ENCODE peak calls at places on chromosomes 13 and 19, in seven cellular contexts. A is ascending aorta, W is SK-N-SH, R is fibroblast of lung, Z is vagina, D is lower lobe of right lung, E is left ventricle myocardium inferior. S is an unnamed sample.
A peak's percentile ranks its signal among the peaks of the same experiment; 100 is the strongest.

GRCh38 chr19:10602330-10603083 is 15.4 kb upstream of the AP1M2 start:
- DNase-seq in A (peak; percentile 31), R (peak; percentile 58), E (peak; percentile 89), W (peak; percentile 100), Z (no peak), D (peak; percentile 88), S (peak; percentile 73)

GRCh38 chr13:24511824-24512207 is 762 bp downstream of the PARP4 start:
- DNase-seq in A (no peak), E (no peak), Z (no peak), D (no peak), R (no peak), W (peak; percentile 50), S (peak; percentile 25)

GRCh38 chr13:105069106-105069505 is 1466.4 kb downstream of the EFNB2 start:
- DNase-seq in A (no peak), D (no peak), W (no peak), E (no peak), R (peak; percentile 31), Z (no peak), S (no peak)

GRCh38 chr13:64248371-64249065 is 2832.9 kb upstream of the PCDH20 start:
- DNase-seq in Z (no peak), A (no peak), D (no peak), R (no peak), E (no peak), W (no peak), S (no peak)

GRCh38 chr19:16067205-16067938 is 8.9 kb upstream of the TPM4 start:
- DNase-seq in R (peak; percentile 96), W (no peak), E (no peak), A (peak; percentile 67), D (peak; percentile 84), Z (no peak), S (peak; percentile 99)

GRCh38 chr13:100129605-100130004 is 40.7 kb downstream of the PCCA start:
- DNase-seq in R (no peak), W (no peak), D (no peak), E (no peak), Z (no peak), A (no peak), S (no peak)

GRCh38 chr19:35569281-35569781 is 5.9 kb upstream of the ATP4A start:
- DNase-seq in D (no peak), A (no peak), R (no peak), W (no peak), Z (no peak), E (no peak), S (no peak)

GRCh38 chr13:35976126-35976525 is 155.1 kb downstream of the DCLK1 start:
- DNase-seq in Z (no peak), W (no peak), D (no peak), R (no peak), A (no peak), E (no peak), S (no peak)

GRCh38 chr13:74570046-74570445 is 435.8 kb upstream of the KLF12 start:
- DNase-seq in A (no peak), R (no peak), W (no peak), E (no peak), D (no peak), Z (no peak), S (no peak)

GRCh38 chr19:1429750-1430149 is 8.4 kb upstream of the RPS15 start:
- DNase-seq in R (no peak), E (peak; percentile 65), Z (no peak), D (no peak), A (no peak), W (no peak), S (no peak)

GRCh38 chr19:54949412-54949811 is 2.1 kb upstream of the NLRP7 start:
- DNase-seq in R (no peak), E (no peak), A (no peak), D (no peak), W (no peak), Z (no peak), S (no peak)

GRCh38 chr19:55620410-55620809 is 4.0 kb downstream of the ZNF784 start:
- DNase-seq in E (no peak), D (no peak), Z (no peak), W (no peak), A (no peak), R (no peak), S (no peak)

GRCh38 chr13:92224052-92224821 is 825.8 kb downstream of the GPC5 start:
- DNase-seq in D (no peak), E (no peak), W (no peak), Z (no peak), R (peak; percentile 98), A (no peak), S (peak; percentile 22)

DNA sequence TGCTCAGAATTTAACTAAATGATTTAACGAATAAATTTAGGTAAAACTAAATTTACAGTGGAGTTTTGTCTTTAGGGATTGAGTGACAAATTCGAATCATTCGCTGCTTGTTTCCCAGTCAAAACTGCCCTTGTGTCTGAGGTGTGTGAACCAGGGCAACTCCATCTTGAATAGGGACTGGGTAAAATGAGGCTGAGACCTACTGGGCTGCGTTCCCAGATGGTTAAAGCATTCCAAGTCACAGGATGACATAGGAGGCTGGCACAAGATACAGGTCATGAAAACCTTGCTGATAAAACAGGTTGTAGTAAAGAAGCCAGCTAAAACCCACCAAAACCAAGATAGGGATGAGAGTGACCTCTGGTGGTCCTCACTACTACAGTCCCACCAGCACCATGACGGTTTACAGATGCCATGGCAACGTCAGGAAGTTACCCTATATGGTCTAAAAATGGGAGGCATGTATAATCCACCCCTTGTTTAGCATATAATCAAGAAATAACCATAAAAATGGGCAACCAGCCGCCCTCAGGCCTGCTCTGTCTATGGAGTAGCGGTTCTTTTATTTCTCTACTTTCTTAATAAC is 10.2 kb upstream of the ANKRD10 start:
- DNase-seq in E (no peak), W (no peak), D (no peak), A (no peak), R (no peak), Z (no peak), S (no peak)
- H3K9me3 ChIP-seq in E (no peaks in the 10 kb centered on the region), W (no peaks in the 10 kb centered on the region), D (no peaks in the 10 kb centered on the region), A (no peaks in the 10 kb centered on the region), R (no peaks in the 10 kb centered on the region), Z (no peaks in the 10 kb centered on the region), S (no peaks in the 10 kb centered on the region)

DNA sequence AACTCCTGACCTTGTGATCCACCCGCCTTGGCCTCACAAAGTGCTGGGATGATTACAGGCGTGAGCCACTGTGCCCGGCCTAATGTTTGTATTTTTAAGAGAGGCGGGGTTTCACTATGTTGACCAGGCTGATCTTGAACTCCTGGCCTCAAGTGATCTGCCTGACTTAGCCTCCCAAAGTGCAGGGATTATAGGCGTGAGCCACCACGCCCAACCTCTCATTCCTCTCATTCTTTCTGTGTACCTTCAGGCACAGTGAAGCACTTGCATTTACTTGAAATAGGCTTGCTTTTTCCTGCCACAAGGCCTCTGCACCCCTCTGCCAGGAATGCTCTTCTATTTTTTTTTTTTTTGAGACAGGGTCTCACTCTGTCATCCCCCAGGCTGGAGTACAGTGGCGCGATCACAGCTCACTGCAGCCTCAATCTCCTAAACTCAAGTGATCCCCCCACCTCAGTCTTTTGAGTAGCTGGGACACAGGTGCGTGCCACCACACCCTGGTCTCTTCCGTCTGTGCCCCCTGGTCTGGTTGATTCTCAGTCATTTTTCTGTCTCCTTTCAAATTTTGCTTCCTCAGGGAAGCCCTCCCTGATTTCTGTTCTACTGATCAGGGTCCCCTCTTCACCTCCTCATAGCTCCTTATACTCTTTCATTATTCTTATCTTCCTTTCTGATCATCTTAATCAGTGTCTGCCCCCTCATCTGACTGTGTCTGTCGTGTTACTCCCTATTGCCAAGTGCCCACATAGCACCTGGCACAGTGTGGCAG is 15.1 kb downstream of the ACTMAP start:
- DNase-seq in Z (no peak), W (no peak), A (no peak), R (no peak), E (no peak), D (no peak), S (no peak)
- H3K4me3 ChIP-seq in Z (no peak overlapping the region), W (no peak overlapping the region), A (no peak overlapping the region), R (no peak overlapping the region), E (no peak overlapping the region), D (no peak overlapping the region), S (no peak overlapping the region)

GRCh38 chr13:94700536-94700935 is 11.8 kb downstream of the SOX21 start:
- DNase-seq in W (no peak), D (no peak), R (no peak), Z (peak; percentile 2), E (no peak), A (no peak), S (no peak)

GRCh38 chr13:94701313-94702180 is 10.8 kb downstream of the SOX21 start:
- DNase-seq in W (no peak), E (no peak), A (no peak), D (no peak), Z (peak; percentile 93), R (no peak), S (no peak)

GRCh38 chr13:94702181-94703041 is 9.9 kb downstream of the SOX21 start:
- DNase-seq in D (no peak), W (peak; percentile 20), E (no peak), Z (no peak), A (no peak), R (no peak), S (no peak)

GRCh38 chr13:94703271-94703670 is 9.1 kb downstream of the SOX21 start:
- DNase-seq in Z (no peak), E (no peak), A (no peak), W (peak; percentile 34), D (no peak), R (no peak), S (no peak)

GRCh38 chr13:94700051-94700535 is 12.3 kb downstream of the SOX21 start:
- DNase-seq in R (no peak), E (no peak), A (no peak), D (no peak), Z (no peak), W (no peak), S (no peak)
- H3K27me3 ChIP-seq in R (peaks cover 49% of the 10 kb centered on the region), E (peaks cover 96% of the 10 kb centered on the region), A (peaks cover 5% of the 10 kb centered on the region), D (peaks cover 70% of the 10 kb centered on the region), Z (peaks cover 7% of the 10 kb centered on the region), W (peaks cover 45% of the 10 kb centered on the region), S (peaks cover 32% of the 10 kb centered on the region)

GRCh38 chr19:56976995-56977906 is 136.7 kb upstream of the PEG3 start:
- DNase-seq in Z (no peak), W (no peak), A (no peak), R (no peak), E (no peak), D (no peak), S (no peak)

GRCh38 chr19:56973713-56974553 is 133.4 kb upstream of the PEG3 start:
- DNase-seq in A (no peak), D (no peak), Z (no peak), W (peak; percentile 66), R (no peak), E (no peak), S (no peak)

GRCh38 chr19:56976300-56976699 is 135.8 kb upstream of the PEG3 start:
- DNase-seq in W (no peak), E (no peak), Z (no peak), R (no peak), D (no peak), A (no peak), S (no peak)

GRCh38 chr19:56972291-56972914 is 131.9 kb upstream of the PEG3 start:
- DNase-seq in Z (no peak), E (no peak), D (no peak), W (no peak), R (no peak), A (no peak), S (no peak)

DNA sequence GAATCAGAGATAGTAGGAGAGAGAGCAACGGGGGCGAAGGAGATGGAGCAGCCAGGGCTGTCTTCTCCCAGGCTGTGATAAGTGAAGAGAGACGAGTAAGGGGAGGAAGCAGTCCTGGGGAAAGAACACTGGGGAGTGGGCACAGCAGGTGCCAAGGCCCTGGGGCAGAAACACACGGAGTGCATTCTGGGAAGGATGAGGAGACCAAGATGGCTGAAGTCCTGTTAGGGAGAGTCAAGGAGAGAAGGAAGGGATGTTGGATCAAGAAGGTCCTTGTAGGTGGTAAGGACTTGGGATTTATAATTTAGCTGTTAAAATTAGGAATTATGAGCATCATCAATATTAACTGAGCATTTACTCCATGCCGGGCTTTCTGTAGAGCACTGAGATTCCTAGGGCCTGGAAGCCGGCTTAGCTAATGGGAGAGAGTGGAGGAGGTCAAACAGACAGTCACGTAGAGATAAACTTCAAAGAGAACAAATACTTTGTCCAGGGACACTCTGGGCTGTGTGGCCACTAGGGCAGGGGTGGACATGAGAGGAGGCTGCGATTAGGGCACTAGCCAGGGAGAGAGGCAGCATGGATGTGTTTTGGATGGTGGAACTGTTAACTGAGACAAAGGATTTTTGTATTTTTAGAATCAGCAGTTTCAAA is 134.2 kb upstream of the PEG3 start:
- DNase-seq in Z (no peak), D (no peak), R (no peak), E (no peak), W (no peak), A (no peak), S (no peak)
- H3K9me3 ChIP-seq in Z (no peaks in the 10 kb centered on the region), D (peaks cover 6% of the 10 kb centered on the region), R (no peaks in the 10 kb centered on the region), E (no peaks in the 10 kb centered on the region), W (no peaks in the 10 kb centered on the region), A (peaks cover 3% of the 10 kb centered on the region), S (no peaks in the 10 kb centered on the region)

S was measured in MG63.